ENCODE peak calls at places on chromosomes 5 and 9, in seven cellular contexts. M, T, S, G, A, P and U are unnamed samples.
A peak's percentile ranks its signal among the peaks of the same experiment; 100 is the strongest.

GRCh38 chr5:145681686-145682085 is 153.5 kb downstream of the PRELID2 start:
- DNase-seq in T (no peak), P (no peak), G (peak; percentile 80), S (peak; percentile 69), A (peak; percentile 23), M (peak; percentile 1), U (peak; percentile 23)

GRCh38 chr5:127595484-127596368 is 53.2 kb upstream of the CTXN3 start:
- DNase-seq in G (no peak), M (no peak), T (no peak), P (no peak), A (no peak), S (no peak), U (no peak)

GRCh38 chr5:39826051-39826450 is 401.3 kb upstream of the DAB2 start:
- DNase-seq in P (no peak), A (no peak), T (no peak), S (no peak), G (no peak), M (no peak), U (no peak)

GRCh38 chr5:31396611-31397295 is 135.1 kb downstream of the DROSHA start:
- DNase-seq in T (no peak), M (no peak), S (no peak), A (no peak), G (no peak), P (no peak), U (no peak)

GRCh38 chr5:151772029-151772867 is 494 bp downstream of the G3BP1 start:
- DNase-seq in G (no peak), P (no peak), T (no peak), M (peak; percentile 46), S (no peak), A (no peak), U (no peak)

GRCh38 chr9:83355024-83355444 is 183.2 kb downstream of the FRMD3 start:
- DNase-seq in T (no peak), G (peak; percentile 21), A (no peak), S (peak; percentile 72), P (no peak), M (no peak), U (no peak)

GRCh38 chr5:25993701-25994100 is 1044.7 kb downstream of the CDH9 start:
- DNase-seq in P (no peak), M (no peak), G (no peak), T (no peak), A (no peak), S (no peak), U (no peak)

GRCh38 chr9:110283736-110284135 is 27.4 kb upstream of the TXN start:
- DNase-seq in G (no peak), M (no peak), A (no peak), P (no peak), S (peak; percentile 46), T (no peak), U (no peak)

GRCh38 chr9:31084331-31084730 is 1300.1 kb upstream of the ACO1 start:
- DNase-seq in M (no peak), P (no peak), S (peak; percentile 1), G (peak; percentile 3), A (no peak), T (no peak), U (no peak)

GRCh38 chr9:126389958-126390357 is 63.3 kb downstream of the MVB12B start:
- DNase-seq in T (no peak), G (no peak), S (no peak), P (no peak), M (no peak), A (no peak), U (no peak)

GRCh38 chr9:114908104-114908621 is 22.2 kb downstream of the TNFSF8 start:
- DNase-seq in P (no peak), T (no peak), G (peak; percentile 62), M (no peak), A (peak; percentile 68), S (peak; percentile 49), U (no peak)

GRCh38 chr9:127694890-127695735 is 11.7 kb upstream of the CFAP157 start:
- DNase-seq in G (no peak), P (no peak), M (no peak), S (no peak), T (no peak), A (no peak), U (no peak)

GRCh38 chr5:4230531-4230904 is 634.9 kb downstream of the IRX1 start:
- DNase-seq in M (no peak), P (no peak), A (no peak), T (no peak), S (peak; percentile 79), G (no peak), U (no peak)

GRCh38 chr5:38921174-38921573 is 75.4 kb downstream of the OSMR start:
- DNase-seq in T (no peak), S (peak; percentile 63), A (no peak), P (no peak), G (peak; percentile 22), M (no peak), U (no peak)

GRCh38 chr5:113276001-113276400 is 158.8 kb downstream of the TSSK1B start:
- DNase-seq in A (no peak), P (no peak), G (no peak), S (peak; percentile 23), T (no peak), M (no peak), U (no peak)

GRCh38 chr9:69976165-69976564 is 67.5 kb upstream of the MAMDC2 start:
- DNase-seq in P (no peak), S (no peak), T (no peak), A (peak; percentile 64), G (peak; percentile 84), M (no peak), U (no peak)

GRCh38 chr5:32059779-32060178 is 114.3 kb downstream of the GOLPH3 start:
- DNase-seq in A (no peak), M (no peak), T (no peak), G (no peak), S (no peak), P (no peak), U (no peak)

GRCh38 chr9:115340314-115340713 is 222.4 kb upstream of the TNC start:
- DNase-seq in T (no peak), M (no peak), G (no peak), A (no peak), P (no peak), S (no peak), U (no peak)

GRCh38 chr5:169667896-169668674 is 31.0 kb downstream of the DOCK2 start:
- DNase-seq in A (no peak), P (no peak), T (no peak), S (no peak), M (no peak), G (peak; percentile 65), U (no peak)

GRCh38 chr9:35660966-35661413 is 2.9 kb downstream of the CCDC107 start:
- DNase-seq in G (peak; percentile 55), M (no peak), P (no peak), A (no peak), S (peak; percentile 26), T (no peak), U (no peak)

GRCh38 chr5:57745029-57745428 is 262.4 kb upstream of the ACTBL2 start:
- DNase-seq in G (no peak), P (no peak), M (no peak), T (no peak), S (peak; percentile 50), A (no peak), U (no peak)

GRCh38 chr5:141491323-141492167 is 2.7 kb downstream of the PCDHGC5 start:
- DNase-seq in P (no peak), A (no peak), T (no peak), M (no peak), G (no peak), S (peak; percentile 79), U (no peak)

GRCh38 chr9:100064872-100065581 is 33.8 kb downstream of the ERP44 start:
- DNase-seq in G (no peak), A (no peak), P (no peak), M (no peak), T (no peak), S (no peak), U (no peak)

GRCh38 chr5:35229076-35230042 is 928 bp downstream of the PRLR start:
- DNase-seq in S (peak; percentile 91), P (peak; percentile 38), G (peak; percentile 24), A (no peak), T (no peak), M (no peak), U (peak; percentile 81)

GRCh38 chr5:179802950-179803562 is 3.6 kb downstream of the MGAT4B start:
- DNase-seq in T (no peak), G (no peak), P (no peak), A (no peak), S (peak; percentile 75), M (no peak), U (no peak)

GRCh38 chr5:84119252-84119651 is 265.4 kb downstream of the EDIL3 start:
- DNase-seq in S (no peak), G (no peak), P (no peak), A (no peak), M (no peak), T (no peak), U (no peak)

GRCh38 chr5:72427488-72428437 is 79.4 kb downstream of the ZNF366 start:
- DNase-seq in A (peak; percentile 30), M (no peak), S (peak; percentile 76), G (peak; percentile 68), T (no peak), P (no peak), U (no peak)